ENCODE peak calls at places on chromosomes 3 and 15, in five cellular contexts. One of them, this sample, is unnamed.

GRCh38 chr15:82750831-82751181 is 41.1 kb upstream of the AP3B2 start:
- DNase-seq in neural crest cell: no peak
- DNase-seq in GM06990: no peak
- DNase-seq in H54: no peak
- DNase-seq in activated T-cell treated with anti-CD3 and anti-CD28 coated beads for 1 hour: no peak
- DNase-seq in this sample: no peak

GRCh38 chr3:45626096-45626887 is 31.7 kb downstream of the LIMD1 start:
- DNase-seq in neural crest cell: no peak
- DNase-seq in GM06990: no peak
- DNase-seq in H54: no peak
- DNase-seq in activated T-cell treated with anti-CD3 and anti-CD28 coated beads for 1 hour: no peak
- DNase-seq in this sample: no peak

GRCh38 chr3:157618075-157618760 is 115.0 kb upstream of the VEPH1 start:
- DNase-seq in neural crest cell: no peak
- DNase-seq in GM06990: peak
- DNase-seq in H54: peak
- DNase-seq in activated T-cell treated with anti-CD3 and anti-CD28 coated beads for 1 hour: no peak
- DNase-seq in this sample: peak

GRCh38 chr3:171058058-171058457 is 31.5 kb upstream of the SLC2A2 start:
- DNase-seq in neural crest cell: no peak
- DNase-seq in GM06990: no peak
- DNase-seq in H54: no peak
- DNase-seq in activated T-cell treated with anti-CD3 and anti-CD28 coated beads for 1 hour: no peak
- DNase-seq in this sample: no peak

GRCh38 chr15:91898843-91899242 is 45.3 kb downstream of the SLCO3A1 start:
- DNase-seq in neural crest cell: no peak
- DNase-seq in GM06990: no peak
- DNase-seq in H54: no peak
- DNase-seq in activated T-cell treated with anti-CD3 and anti-CD28 coated beads for 1 hour: no peak
- DNase-seq in this sample: no peak

GRCh38 chr3:196127308-196128040 is 45.6 kb upstream of the TFRC start:
- DNase-seq in neural crest cell: no peak
- DNase-seq in GM06990: no peak
- DNase-seq in H54: no peak
- DNase-seq in activated T-cell treated with anti-CD3 and anti-CD28 coated beads for 1 hour: no peak
- DNase-seq in this sample: no peak

GRCh38 chr3:148797822-148798221 is 29.8 kb upstream of the CPB1 start:
- DNase-seq in neural crest cell: no peak
- DNase-seq in GM06990: no peak
- DNase-seq in H54: no peak
- DNase-seq in activated T-cell treated with anti-CD3 and anti-CD28 coated beads for 1 hour: no peak
- DNase-seq in this sample: no peak

GRCh38 chr15:87877114-87877810 is 379.3 kb downstream of the NTRK3 start:
- DNase-seq in neural crest cell: no peak
- DNase-seq in GM06990: no peak
- DNase-seq in H54: no peak
- DNase-seq in activated T-cell treated with anti-CD3 and anti-CD28 coated beads for 1 hour: no peak
- DNase-seq in this sample: no peak

GRCh38 chr3:196524527-196524926 is 9.4 kb upstream of the SMCO1 start:
- DNase-seq in neural crest cell: no peak
- DNase-seq in GM06990: no peak
- DNase-seq in H54: no peak
- DNase-seq in activated T-cell treated with anti-CD3 and anti-CD28 coated beads for 1 hour: no peak
- DNase-seq in this sample: no peak

GRCh38 chr3:187183210-187183862 is 13.9 kb upstream of the RTP1 start:
- DNase-seq in neural crest cell: no peak
- DNase-seq in GM06990: peak
- DNase-seq in H54: no peak
- DNase-seq in activated T-cell treated with anti-CD3 and anti-CD28 coated beads for 1 hour: no peak
- DNase-seq in this sample: no peak

GRCh38 chr3:45972534-45973402 is 22.9 kb downstream of the FYCO1 start:
- DNase-seq in neural crest cell: no peak
- DNase-seq in GM06990: no peak
- DNase-seq in H54: peak
- DNase-seq in activated T-cell treated with anti-CD3 and anti-CD28 coated beads for 1 hour: no peak
- DNase-seq in this sample: no peak

GRCh38 chr15:85443593-85444328 is 63.4 kb downstream of the AKAP13 start:
- DNase-seq in neural crest cell: no peak
- DNase-seq in GM06990: no peak
- DNase-seq in H54: no peak
- DNase-seq in activated T-cell treated with anti-CD3 and anti-CD28 coated beads for 1 hour: no peak
- DNase-seq in this sample: peak

GRCh38 chr15:39145146-39145545 is 435.7 kb upstream of the THBS1 start:
- DNase-seq in neural crest cell: no peak
- DNase-seq in GM06990: no peak
- DNase-seq in H54: no peak
- DNase-seq in activated T-cell treated with anti-CD3 and anti-CD28 coated beads for 1 hour: no peak
- DNase-seq in this sample: no peak

GRCh38 chr3:134367412-134367811 is 6.8 kb downstream of the AMOTL2 start:
- DNase-seq in neural crest cell: no peak
- DNase-seq in GM06990: no peak
- DNase-seq in H54: no peak
- DNase-seq in activated T-cell treated with anti-CD3 and anti-CD28 coated beads for 1 hour: no peak
- DNase-seq in this sample: no peak

GRCh38 chr3:127542441-127542952 is 48.0 kb downstream of the TPRA1 start:
- DNase-seq in neural crest cell: no peak
- DNase-seq in GM06990: no peak
- DNase-seq in H54: no peak
- DNase-seq in activated T-cell treated with anti-CD3 and anti-CD28 coated beads for 1 hour: no peak
- DNase-seq in this sample: no peak

This sample was measured in Panc1.